ENCODE peak calls at places on chromosomes 5 and 9, in four cellular contexts. One of them, this sample, is unnamed.
A peak's percentile ranks its signal among the peaks of the same experiment; 100 is the strongest.

GRCh38 chr9:37908698-37909186 is 4.8 kb upstream of the SLC25A51 start:
- DNase-seq in epithelial cell of esophagus: peak; percentile 75
- DNase-seq in pancreas: peak; percentile 48
- DNase-seq in GM06990: no peak
- DNase-seq in this sample: no peak

GRCh38 chr9:137278061-137278912 is 761 bp downstream of the TOR4A start:
- DNase-seq in epithelial cell of esophagus: peak; percentile 31
- DNase-seq in pancreas: no peak
- DNase-seq in GM06990: peak; percentile 39
- DNase-seq in this sample: no peak

GRCh38 chr5:168916266-168916665 is 337.1 kb upstream of the PANK3 start:
- DNase-seq in epithelial cell of esophagus: peak; percentile 3
- DNase-seq in pancreas: peak; percentile 13
- DNase-seq in GM06990: no peak
- DNase-seq in this sample: peak; percentile 62

GRCh38 chr9:110880123-110880522 is 158.1 kb downstream of the LPAR1 start:
- DNase-seq in epithelial cell of esophagus: no peak
- DNase-seq in pancreas: no peak
- DNase-seq in GM06990: no peak
- DNase-seq in this sample: peak; percentile 5

GRCh38 chr9:112917027-112917986 is 26.6 kb upstream of the SLC46A2 start:
- DNase-seq in epithelial cell of esophagus: peak; percentile 80
- DNase-seq in pancreas: no peak
- DNase-seq in GM06990: no peak
- DNase-seq in this sample: no peak

GRCh38 chr5:77936365-77936693 is 160.2 kb upstream of the TBCA start:
- DNase-seq in epithelial cell of esophagus: no peak
- DNase-seq in pancreas: no peak
- DNase-seq in GM06990: no peak
- DNase-seq in this sample: no peak

GRCh38 chr5:150085191-150085912 is 1.0 kb downstream of the CSF1R start:
- DNase-seq in epithelial cell of esophagus: no peak
- DNase-seq in pancreas: no peak
- DNase-seq in GM06990: no peak
- DNase-seq in this sample: no peak

GRCh38 chr5:134647750-134648424 is 698 bp upstream of the SEC24A start:
- DNase-seq in epithelial cell of esophagus: peak; percentile 90
- DNase-seq in pancreas: no peak
- DNase-seq in GM06990: no peak
- DNase-seq in this sample: no peak

GRCh38 chr9:99180199-99180598 is 41.5 kb downstream of the ALG2 start:
- DNase-seq in epithelial cell of esophagus: no peak
- DNase-seq in pancreas: no peak
- DNase-seq in GM06990: peak; percentile 64
- DNase-seq in this sample: no peak

GRCh38 chr5:124132843-124133242 is 613.6 kb downstream of the ZNF608 start:
- DNase-seq in epithelial cell of esophagus: peak; percentile 95
- DNase-seq in pancreas: peak; percentile 42
- DNase-seq in GM06990: no peak
- DNase-seq in this sample: no peak

GRCh38 chr5:124139477-124139876 is 607.0 kb downstream of the ZNF608 start:
- DNase-seq in epithelial cell of esophagus: no peak
- DNase-seq in pancreas: no peak
- DNase-seq in GM06990: no peak
- DNase-seq in this sample: no peak

GRCh38 chr5:124139995-124140394 is 606.4 kb downstream of the ZNF608 start:
- DNase-seq in epithelial cell of esophagus: no peak
- DNase-seq in pancreas: no peak
- DNase-seq in GM06990: no peak
- DNase-seq in this sample: no peak

GRCh38 chr5:124133406-124133805 is 613.0 kb downstream of the ZNF608 start:
- DNase-seq in epithelial cell of esophagus: no peak
- DNase-seq in pancreas: no peak
- DNase-seq in GM06990: no peak
- DNase-seq in this sample: no peak

DNA sequence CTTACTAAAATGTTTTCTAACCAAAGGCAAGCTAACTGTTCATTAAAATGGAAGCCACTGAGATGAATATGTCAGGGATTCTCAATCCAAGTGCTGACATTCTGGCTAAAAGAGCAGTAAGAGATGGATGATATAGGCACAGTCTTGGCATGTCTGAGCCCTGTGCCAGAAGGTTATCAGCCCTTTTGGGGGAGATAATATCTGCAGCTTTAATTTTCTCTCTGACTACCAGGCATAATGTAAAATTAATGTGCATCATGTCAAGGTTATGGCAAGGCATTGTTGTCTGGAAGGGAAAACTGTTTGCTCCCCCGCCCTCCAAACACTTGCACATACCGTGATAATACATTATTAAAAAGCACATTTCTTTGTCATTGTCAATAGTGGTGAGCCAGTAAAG is 609.8 kb downstream of the ZNF608 start:
- DNase-seq in epithelial cell of esophagus: no peak
- DNase-seq in pancreas: no peak
- DNase-seq in GM06990: no peak
- DNase-seq in this sample: no peak
- TF ChIP-seq CTCF in epithelial cell of esophagus: no peak
- TF ChIP-seq CTCF in pancreas: no peak
- TF ChIP-seq CTCF in GM06990: no peak
- TF ChIP-seq CTCF in this sample: no peak

GRCh38 chr5:60705144-60705543 is 5.2 kb upstream of the DEPDC1B start:
- DNase-seq in epithelial cell of esophagus: no peak
- DNase-seq in pancreas: no peak
- DNase-seq in GM06990: no peak
- DNase-seq in this sample: no peak

GRCh38 chr5:60712950-60713349 is 13.0 kb upstream of the DEPDC1B start:
- DNase-seq in epithelial cell of esophagus: no peak
- DNase-seq in pancreas: no peak
- DNase-seq in GM06990: no peak
- DNase-seq in this sample: no peak

DNA sequence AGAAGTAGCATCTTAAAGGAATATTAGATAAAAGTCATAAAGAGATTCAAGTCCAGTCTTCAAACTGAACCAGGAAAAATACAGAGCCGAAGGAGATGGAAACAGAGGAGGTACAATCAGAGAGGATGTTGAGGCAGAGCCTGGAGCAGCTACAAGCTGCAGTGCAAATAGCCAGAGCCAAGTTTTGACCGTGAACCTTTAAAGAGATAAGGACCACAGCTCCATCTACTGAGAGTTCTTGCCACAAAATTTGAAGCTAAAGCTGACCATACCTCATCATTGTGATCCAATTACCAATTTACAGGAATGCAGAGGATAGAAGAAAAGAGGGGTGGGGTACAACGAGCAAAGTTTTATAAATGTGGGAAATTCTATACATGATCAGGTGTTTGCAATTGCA is 10.4 kb upstream of the DEPDC1B start:
- DNase-seq in epithelial cell of esophagus: no peak
- DNase-seq in pancreas: no peak
- DNase-seq in GM06990: no peak
- DNase-seq in this sample: no peak
- TF ChIP-seq CTCF in epithelial cell of esophagus: no peak
- TF ChIP-seq CTCF in pancreas: no peak
- TF ChIP-seq CTCF in GM06990: no peak
- TF ChIP-seq CTCF in this sample: no peak

DNA sequence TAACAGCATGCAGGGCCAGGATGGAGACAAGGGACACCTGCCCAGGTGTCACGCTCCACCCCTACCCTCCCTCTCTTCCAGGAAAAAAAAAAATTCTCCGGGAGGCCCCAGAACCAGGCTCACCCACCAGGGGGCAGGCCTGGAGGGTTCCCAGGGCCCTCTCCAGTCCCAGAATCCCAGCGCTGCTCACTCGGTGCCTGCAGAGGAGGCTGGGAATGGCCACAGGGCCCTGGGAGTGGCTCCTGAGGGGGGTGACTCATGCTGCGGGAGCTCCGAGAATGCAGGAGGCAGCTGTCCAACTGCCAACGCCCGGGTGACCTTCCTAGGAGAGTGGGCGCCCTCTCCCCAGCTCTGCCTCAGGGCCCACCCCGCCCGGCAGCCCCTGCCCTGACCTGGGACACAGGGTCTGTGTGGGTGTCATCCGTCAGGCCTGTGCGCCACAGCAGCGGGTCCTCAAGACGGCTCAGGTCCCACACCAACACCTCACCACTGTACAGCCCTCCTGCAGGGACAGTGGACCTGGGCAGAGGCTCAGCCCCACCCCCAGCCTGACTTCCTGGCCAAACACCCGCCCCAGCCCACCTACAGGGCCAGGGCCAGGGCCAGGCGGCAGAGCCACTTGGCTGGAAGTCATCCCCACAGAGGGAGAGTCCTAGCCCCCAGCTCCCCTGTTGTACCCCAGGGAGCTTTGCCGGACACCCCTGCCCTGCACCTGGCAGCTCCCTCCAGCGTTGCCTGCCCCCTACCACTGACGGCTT is 21.2 kb downstream of the DYNC2I2 start:
- DNase-seq in epithelial cell of esophagus: peak; percentile 97
- DNase-seq in pancreas: peak; percentile 96
- DNase-seq in GM06990: no peak
- DNase-seq in this sample: peak; percentile 68
- TF ChIP-seq CTCF in epithelial cell of esophagus: peak; percentile 83
- TF ChIP-seq CTCF in pancreas: peak; percentile 84
- TF ChIP-seq CTCF in GM06990: peak; percentile 40
- TF ChIP-seq CTCF in this sample: peak; percentile 60

DNA sequence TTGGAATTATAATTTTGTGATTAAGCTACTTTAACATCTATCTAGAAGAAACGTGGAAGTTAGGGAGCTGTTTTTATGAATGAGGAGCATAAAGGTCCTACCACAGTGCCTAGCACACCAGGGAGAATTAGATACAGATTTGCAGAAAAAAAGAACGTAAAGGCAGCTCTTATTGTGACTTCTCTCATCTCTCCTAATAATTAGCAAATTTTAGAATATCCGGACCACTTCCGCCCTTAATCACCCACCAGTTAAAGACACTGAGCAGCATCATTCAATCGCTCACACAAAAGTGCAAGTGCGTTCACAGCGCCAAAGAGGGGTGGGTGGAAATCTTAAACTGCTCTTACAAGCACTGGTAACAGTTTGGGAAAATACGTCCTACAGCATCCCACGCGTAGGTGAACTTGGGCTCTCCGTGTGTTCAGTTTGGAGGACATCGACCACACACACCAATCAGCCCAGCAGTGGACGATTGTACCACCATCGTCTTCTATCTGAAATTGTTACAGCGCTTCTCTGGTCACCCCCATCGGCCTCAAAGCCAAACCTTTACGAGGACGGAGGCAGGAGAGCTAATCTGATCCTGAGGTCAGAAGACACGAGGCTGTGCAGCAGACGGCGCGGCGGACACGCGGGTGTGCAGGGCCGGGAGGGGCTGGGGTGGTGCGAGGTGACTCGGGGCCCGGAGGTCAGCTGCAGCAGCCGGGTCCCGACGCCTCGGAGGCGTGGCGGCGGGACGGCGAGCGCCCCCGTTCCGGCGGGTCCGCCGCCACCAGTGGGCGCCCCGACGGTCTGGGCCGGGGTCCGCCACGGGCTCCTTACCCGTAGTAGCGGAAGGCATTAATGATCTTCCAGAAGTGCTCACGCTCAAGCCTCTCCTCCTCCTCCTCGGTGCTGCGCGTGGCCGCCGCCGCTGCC is 646 bp downstream of the CARNMT1 start:
- DNase-seq in epithelial cell of esophagus: peak; percentile 37
- DNase-seq in pancreas: peak; percentile 70
- DNase-seq in GM06990: peak; percentile 80
- DNase-seq in this sample: peak; percentile 66
- TF ChIP-seq CTCF in epithelial cell of esophagus: no peak
- TF ChIP-seq CTCF in pancreas: no peak
- TF ChIP-seq CTCF in GM06990: no peak
- TF ChIP-seq CTCF in this sample: no peak

GRCh38 chr9:74942801-74943200 is 9.9 kb downstream of the C9orf40 start:
- DNase-seq in epithelial cell of esophagus: peak; percentile 32
- DNase-seq in pancreas: no peak
- DNase-seq in GM06990: no peak
- DNase-seq in this sample: no peak

GRCh38 chr9:74935008-74935407 is 17.7 kb downstream of the C9orf40 start:
- DNase-seq in epithelial cell of esophagus: no peak
- DNase-seq in pancreas: no peak
- DNase-seq in GM06990: no peak
- DNase-seq in this sample: no peak

GRCh38 chr9:74940600-74940999 is 12.1 kb downstream of the C9orf40 start:
- DNase-seq in epithelial cell of esophagus: no peak
- DNase-seq in pancreas: peak; percentile 14
- DNase-seq in GM06990: no peak
- DNase-seq in this sample: no peak
- TF ChIP-seq CTCF in epithelial cell of esophagus: no peak
- TF ChIP-seq CTCF in pancreas: no peak
- TF ChIP-seq CTCF in GM06990: peak; percentile 31
- TF ChIP-seq CTCF in this sample: no peak